ENCODE peak calls at places on chromosomes 7 and 10, in ten cellular contexts. One of them, this sample, is unnamed.

GRCh38 chr10:37679465-37679864 is 177.9 kb downstream of the ZNF248 start:
- DNase-seq in DMS153: no peak
- DNase-seq in stimulated activated CD4-positive, alpha-beta T cell treated with anti-CD3 and anti-CD28 coated beads, Interleukin-1b, Interleukin-23, amount 100 ng/mL, for 24 hours: no peak
- DNase-seq in esophagus squamous epithelium: no peak
- DNase-seq in stimulated activated CD8-positive, alpha-beta memory T cell treated with anti-CD3 and anti-CD28 coated beads, Interleukin-12 subunit alpha, Interleukin-12 subunit beta, amount 100 ng/mL, for 4 hours: no peak
- DNase-seq in effector memory CD8-positive, alpha-beta T cell: no peak
- DNase-seq in AG04450: no peak
- DNase-seq in fibroblast of the conjunctiva: no peak
- DNase-seq in substantia nigra: no peak
- DNase-seq in GM23338: no peak
- DNase-seq in this sample: peak

GRCh38 chr10:116444527-116445142 is 17.0 kb downstream of the PNLIPRP3 start:
- DNase-seq in esophagus squamous epithelium: no peak
- DNase-seq in effector memory CD8-positive, alpha-beta T cell: no peak
- DNase-seq in substantia nigra: no peak
- DNase-seq in stimulated activated CD4-positive, alpha-beta T cell treated with anti-CD3 and anti-CD28 coated beads, Interleukin-1b, Interleukin-23, amount 100 ng/mL, for 24 hours: no peak
- DNase-seq in stimulated activated CD8-positive, alpha-beta memory T cell treated with anti-CD3 and anti-CD28 coated beads, Interleukin-12 subunit alpha, Interleukin-12 subunit beta, amount 100 ng/mL, for 4 hours: no peak
- DNase-seq in AG04450: peak
- DNase-seq in GM23338: peak
- DNase-seq in fibroblast of the conjunctiva: peak
- DNase-seq in DMS153: no peak
- DNase-seq in this sample: no peak

GRCh38 chr7:15049157-15049556 is 146.6 kb upstream of the DGKB start:
- DNase-seq in fibroblast of the conjunctiva: no peak
- DNase-seq in substantia nigra: no peak
- DNase-seq in stimulated activated CD8-positive, alpha-beta memory T cell treated with anti-CD3 and anti-CD28 coated beads, Interleukin-12 subunit alpha, Interleukin-12 subunit beta, amount 100 ng/mL, for 4 hours: no peak
- DNase-seq in stimulated activated CD4-positive, alpha-beta T cell treated with anti-CD3 and anti-CD28 coated beads, Interleukin-1b, Interleukin-23, amount 100 ng/mL, for 24 hours: no peak
- DNase-seq in GM23338: no peak
- DNase-seq in AG04450: no peak
- DNase-seq in effector memory CD8-positive, alpha-beta T cell: no peak
- DNase-seq in DMS153: no peak
- DNase-seq in esophagus squamous epithelium: no peak
- DNase-seq in this sample: no peak

GRCh38 chr10:112139176-112139575 is 44.4 kb downstream of the GPAM start:
- DNase-seq in fibroblast of the conjunctiva: no peak
- DNase-seq in esophagus squamous epithelium: no peak
- DNase-seq in DMS153: no peak
- DNase-seq in substantia nigra: no peak
- DNase-seq in AG04450: no peak
- DNase-seq in stimulated activated CD4-positive, alpha-beta T cell treated with anti-CD3 and anti-CD28 coated beads, Interleukin-1b, Interleukin-23, amount 100 ng/mL, for 24 hours: no peak
- DNase-seq in stimulated activated CD8-positive, alpha-beta memory T cell treated with anti-CD3 and anti-CD28 coated beads, Interleukin-12 subunit alpha, Interleukin-12 subunit beta, amount 100 ng/mL, for 4 hours: no peak
- DNase-seq in effector memory CD8-positive, alpha-beta T cell: no peak
- DNase-seq in GM23338: no peak
- DNase-seq in this sample: no peak

GRCh38 chr7:20240080-20240926 is 23.1 kb upstream of the MACC1 start:
- DNase-seq in GM23338: no peak
- DNase-seq in effector memory CD8-positive, alpha-beta T cell: no peak
- DNase-seq in esophagus squamous epithelium: no peak
- DNase-seq in fibroblast of the conjunctiva: no peak
- DNase-seq in stimulated activated CD8-positive, alpha-beta memory T cell treated with anti-CD3 and anti-CD28 coated beads, Interleukin-12 subunit alpha, Interleukin-12 subunit beta, amount 100 ng/mL, for 4 hours: no peak
- DNase-seq in DMS153: no peak
- DNase-seq in AG04450: no peak
- DNase-seq in substantia nigra: no peak
- DNase-seq in stimulated activated CD4-positive, alpha-beta T cell treated with anti-CD3 and anti-CD28 coated beads, Interleukin-1b, Interleukin-23, amount 100 ng/mL, for 24 hours: no peak
- DNase-seq in this sample: no peak

GRCh38 chr7:112635742-112636141 is 154.5 kb downstream of the TMEM168 start:
- DNase-seq in substantia nigra: no peak
- DNase-seq in GM23338: peak
- DNase-seq in effector memory CD8-positive, alpha-beta T cell: no peak
- DNase-seq in stimulated activated CD8-positive, alpha-beta memory T cell treated with anti-CD3 and anti-CD28 coated beads, Interleukin-12 subunit alpha, Interleukin-12 subunit beta, amount 100 ng/mL, for 4 hours: no peak
- DNase-seq in fibroblast of the conjunctiva: no peak
- DNase-seq in AG04450: no peak
- DNase-seq in DMS153: no peak
- DNase-seq in stimulated activated CD4-positive, alpha-beta T cell treated with anti-CD3 and anti-CD28 coated beads, Interleukin-1b, Interleukin-23, amount 100 ng/mL, for 24 hours: no peak
- DNase-seq in esophagus squamous epithelium: no peak
- DNase-seq in this sample: no peak

GRCh38 chr7:105638942-105639495 is 57.7 kb upstream of the EFCAB10 start:
- DNase-seq in fibroblast of the conjunctiva: no peak
- DNase-seq in effector memory CD8-positive, alpha-beta T cell: no peak
- DNase-seq in GM23338: peak
- DNase-seq in AG04450: no peak
- DNase-seq in esophagus squamous epithelium: no peak
- DNase-seq in DMS153: peak
- DNase-seq in substantia nigra: no peak
- DNase-seq in stimulated activated CD4-positive, alpha-beta T cell treated with anti-CD3 and anti-CD28 coated beads, Interleukin-1b, Interleukin-23, amount 100 ng/mL, for 24 hours: no peak
- DNase-seq in stimulated activated CD8-positive, alpha-beta memory T cell treated with anti-CD3 and anti-CD28 coated beads, Interleukin-12 subunit alpha, Interleukin-12 subunit beta, amount 100 ng/mL, for 4 hours: no peak
- DNase-seq in this sample: no peak

GRCh38 chr7:83791737-83792136 is 142.8 kb upstream of the SEMA3E start:
- DNase-seq in stimulated activated CD8-positive, alpha-beta memory T cell treated with anti-CD3 and anti-CD28 coated beads, Interleukin-12 subunit alpha, Interleukin-12 subunit beta, amount 100 ng/mL, for 4 hours: no peak
- DNase-seq in fibroblast of the conjunctiva: no peak
- DNase-seq in substantia nigra: no peak
- DNase-seq in GM23338: peak
- DNase-seq in DMS153: no peak
- DNase-seq in stimulated activated CD4-positive, alpha-beta T cell treated with anti-CD3 and anti-CD28 coated beads, Interleukin-1b, Interleukin-23, amount 100 ng/mL, for 24 hours: no peak
- DNase-seq in esophagus squamous epithelium: no peak
- DNase-seq in effector memory CD8-positive, alpha-beta T cell: no peak
- DNase-seq in AG04450: no peak
- DNase-seq in this sample: no peak

GRCh38 chr7:134900430-134900876 is 85.9 kb upstream of the AGBL3 start:
- DNase-seq in AG04450: no peak
- DNase-seq in stimulated activated CD4-positive, alpha-beta T cell treated with anti-CD3 and anti-CD28 coated beads, Interleukin-1b, Interleukin-23, amount 100 ng/mL, for 24 hours: no peak
- DNase-seq in GM23338: no peak
- DNase-seq in DMS153: no peak
- DNase-seq in substantia nigra: no peak
- DNase-seq in esophagus squamous epithelium: no peak
- DNase-seq in fibroblast of the conjunctiva: no peak
- DNase-seq in stimulated activated CD8-positive, alpha-beta memory T cell treated with anti-CD3 and anti-CD28 coated beads, Interleukin-12 subunit alpha, Interleukin-12 subunit beta, amount 100 ng/mL, for 4 hours: no peak
- DNase-seq in effector memory CD8-positive, alpha-beta T cell: no peak
- DNase-seq in this sample: no peak

GRCh38 chr10:124176309-124177179 is 83.1 kb upstream of the CHST15 start:
- DNase-seq in effector memory CD8-positive, alpha-beta T cell: no peak
- DNase-seq in stimulated activated CD4-positive, alpha-beta T cell treated with anti-CD3 and anti-CD28 coated beads, Interleukin-1b, Interleukin-23, amount 100 ng/mL, for 24 hours: no peak
- DNase-seq in GM23338: no peak
- DNase-seq in esophagus squamous epithelium: no peak
- DNase-seq in substantia nigra: no peak
- DNase-seq in fibroblast of the conjunctiva: no peak
- DNase-seq in DMS153: no peak
- DNase-seq in stimulated activated CD8-positive, alpha-beta memory T cell treated with anti-CD3 and anti-CD28 coated beads, Interleukin-12 subunit alpha, Interleukin-12 subunit beta, amount 100 ng/mL, for 4 hours: no peak
- DNase-seq in AG04450: no peak
- DNase-seq in this sample: no peak

GRCh38 chr10:17669185-17669872 is 25.4 kb downstream of the STAM start:
- DNase-seq in fibroblast of the conjunctiva: no peak
- DNase-seq in stimulated activated CD8-positive, alpha-beta memory T cell treated with anti-CD3 and anti-CD28 coated beads, Interleukin-12 subunit alpha, Interleukin-12 subunit beta, amount 100 ng/mL, for 4 hours: peak
- DNase-seq in GM23338: no peak
- DNase-seq in DMS153: no peak
- DNase-seq in AG04450: no peak
- DNase-seq in effector memory CD8-positive, alpha-beta T cell: peak
- DNase-seq in stimulated activated CD4-positive, alpha-beta T cell treated with anti-CD3 and anti-CD28 coated beads, Interleukin-1b, Interleukin-23, amount 100 ng/mL, for 24 hours: no peak
- DNase-seq in esophagus squamous epithelium: no peak
- DNase-seq in substantia nigra: no peak
- DNase-seq in this sample: no peak

GRCh38 chr10:112461029-112461887 is 14.2 kb downstream of the VTI1A start:
- DNase-seq in stimulated activated CD8-positive, alpha-beta memory T cell treated with anti-CD3 and anti-CD28 coated beads, Interleukin-12 subunit alpha, Interleukin-12 subunit beta, amount 100 ng/mL, for 4 hours: no peak
- DNase-seq in GM23338: no peak
- DNase-seq in esophagus squamous epithelium: no peak
- DNase-seq in stimulated activated CD4-positive, alpha-beta T cell treated with anti-CD3 and anti-CD28 coated beads, Interleukin-1b, Interleukin-23, amount 100 ng/mL, for 24 hours: no peak
- DNase-seq in AG04450: peak
- DNase-seq in DMS153: no peak
- DNase-seq in fibroblast of the conjunctiva: peak
- DNase-seq in effector memory CD8-positive, alpha-beta T cell: no peak
- DNase-seq in substantia nigra: no peak
- DNase-seq in this sample: no peak

GRCh38 chr7:35985126-35985754 is 167.8 kb upstream of the EEPD1 start:
- DNase-seq in esophagus squamous epithelium: peak
- DNase-seq in DMS153: peak
- DNase-seq in stimulated activated CD4-positive, alpha-beta T cell treated with anti-CD3 and anti-CD28 coated beads, Interleukin-1b, Interleukin-23, amount 100 ng/mL, for 24 hours: peak
- DNase-seq in GM23338: peak
- DNase-seq in fibroblast of the conjunctiva: peak
- DNase-seq in effector memory CD8-positive, alpha-beta T cell: peak
- DNase-seq in substantia nigra: peak
- DNase-seq in stimulated activated CD8-positive, alpha-beta memory T cell treated with anti-CD3 and anti-CD28 coated beads, Interleukin-12 subunit alpha, Interleukin-12 subunit beta, amount 100 ng/mL, for 4 hours: peak
- DNase-seq in AG04450: peak
- DNase-seq in this sample: peak

GRCh38 chr7:157806711-157807110 is 469.9 kb downstream of the DNAJB6 start:
- DNase-seq in esophagus squamous epithelium: no peak
- DNase-seq in substantia nigra: no peak
- DNase-seq in stimulated activated CD4-positive, alpha-beta T cell treated with anti-CD3 and anti-CD28 coated beads, Interleukin-1b, Interleukin-23, amount 100 ng/mL, for 24 hours: no peak
- DNase-seq in fibroblast of the conjunctiva: no peak
- DNase-seq in effector memory CD8-positive, alpha-beta T cell: no peak
- DNase-seq in stimulated activated CD8-positive, alpha-beta memory T cell treated with anti-CD3 and anti-CD28 coated beads, Interleukin-12 subunit alpha, Interleukin-12 subunit beta, amount 100 ng/mL, for 4 hours: no peak
- DNase-seq in GM23338: no peak
- DNase-seq in AG04450: no peak
- DNase-seq in DMS153: no peak
- DNase-seq in this sample: peak

GRCh38 chr7:106482091-106482490 is 178.9 kb downstream of the CCDC71L start:
- DNase-seq in stimulated activated CD8-positive, alpha-beta memory T cell treated with anti-CD3 and anti-CD28 coated beads, Interleukin-12 subunit alpha, Interleukin-12 subunit beta, amount 100 ng/mL, for 4 hours: no peak
- DNase-seq in fibroblast of the conjunctiva: no peak
- DNase-seq in DMS153: no peak
- DNase-seq in GM23338: no peak
- DNase-seq in esophagus squamous epithelium: no peak
- DNase-seq in effector memory CD8-positive, alpha-beta T cell: no peak
- DNase-seq in AG04450: no peak
- DNase-seq in stimulated activated CD4-positive, alpha-beta T cell treated with anti-CD3 and anti-CD28 coated beads, Interleukin-1b, Interleukin-23, amount 100 ng/mL, for 24 hours: no peak
- DNase-seq in substantia nigra: no peak
- DNase-seq in this sample: no peak

GRCh38 chr7:68679456-68680234 is 918.6 kb upstream of the AUTS2 start:
- DNase-seq in esophagus squamous epithelium: no peak
- DNase-seq in DMS153: peak
- DNase-seq in effector memory CD8-positive, alpha-beta T cell: no peak
- DNase-seq in substantia nigra: no peak
- DNase-seq in stimulated activated CD8-positive, alpha-beta memory T cell treated with anti-CD3 and anti-CD28 coated beads, Interleukin-12 subunit alpha, Interleukin-12 subunit beta, amount 100 ng/mL, for 4 hours: no peak
- DNase-seq in GM23338: no peak
- DNase-seq in AG04450: no peak
- DNase-seq in fibroblast of the conjunctiva: no peak
- DNase-seq in stimulated activated CD4-positive, alpha-beta T cell treated with anti-CD3 and anti-CD28 coated beads, Interleukin-1b, Interleukin-23, amount 100 ng/mL, for 24 hours: no peak
- DNase-seq in this sample: peak

GRCh38 chr7:144130730-144131129 is 7.8 kb downstream of the OR2A14 start:
- DNase-seq in GM23338: no peak
- DNase-seq in DMS153: no peak
- DNase-seq in AG04450: no peak
- DNase-seq in stimulated activated CD4-positive, alpha-beta T cell treated with anti-CD3 and anti-CD28 coated beads, Interleukin-1b, Interleukin-23, amount 100 ng/mL, for 24 hours: no peak
- DNase-seq in fibroblast of the conjunctiva: no peak
- DNase-seq in stimulated activated CD8-positive, alpha-beta memory T cell treated with anti-CD3 and anti-CD28 coated beads, Interleukin-12 subunit alpha, Interleukin-12 subunit beta, amount 100 ng/mL, for 4 hours: no peak
- DNase-seq in esophagus squamous epithelium: no peak
- DNase-seq in substantia nigra: no peak
- DNase-seq in effector memory CD8-positive, alpha-beta T cell: no peak
- DNase-seq in this sample: no peak

GRCh38 chr10:99659868-99660366 is 608 bp downstream of the ENTPD7 start:
- DNase-seq in stimulated activated CD4-positive, alpha-beta T cell treated with anti-CD3 and anti-CD28 coated beads, Interleukin-1b, Interleukin-23, amount 100 ng/mL, for 24 hours: no peak
- DNase-seq in fibroblast of the conjunctiva: no peak
- DNase-seq in effector memory CD8-positive, alpha-beta T cell: no peak
- DNase-seq in stimulated activated CD8-positive, alpha-beta memory T cell treated with anti-CD3 and anti-CD28 coated beads, Interleukin-12 subunit alpha, Interleukin-12 subunit beta, amount 100 ng/mL, for 4 hours: no peak
- DNase-seq in DMS153: no peak
- DNase-seq in AG04450: no peak
- DNase-seq in substantia nigra: no peak
- DNase-seq in GM23338: peak
- DNase-seq in esophagus squamous epithelium: no peak
- DNase-seq in this sample: no peak

GRCh38 chr7:81685263-81685868 is 84.5 kb downstream of the HGF start:
- DNase-seq in stimulated activated CD4-positive, alpha-beta T cell treated with anti-CD3 and anti-CD28 coated beads, Interleukin-1b, Interleukin-23, amount 100 ng/mL, for 24 hours: no peak
- DNase-seq in AG04450: no peak
- DNase-seq in fibroblast of the conjunctiva: no peak
- DNase-seq in DMS153: no peak
- DNase-seq in esophagus squamous epithelium: no peak
- DNase-seq in effector memory CD8-positive, alpha-beta T cell: no peak
- DNase-seq in GM23338: no peak
- DNase-seq in stimulated activated CD8-positive, alpha-beta memory T cell treated with anti-CD3 and anti-CD28 coated beads, Interleukin-12 subunit alpha, Interleukin-12 subunit beta, amount 100 ng/mL, for 4 hours: no peak
- DNase-seq in substantia nigra: no peak
- DNase-seq in this sample: no peak

GRCh38 chr10:102148275-102148674 is 3.9 kb upstream of the NOLC1 start:
- DNase-seq in stimulated activated CD8-positive, alpha-beta memory T cell treated with anti-CD3 and anti-CD28 coated beads, Interleukin-12 subunit alpha, Interleukin-12 subunit beta, amount 100 ng/mL, for 4 hours: no peak
- DNase-seq in substantia nigra: no peak
- DNase-seq in AG04450: no peak
- DNase-seq in fibroblast of the conjunctiva: no peak
- DNase-seq in effector memory CD8-positive, alpha-beta T cell: no peak
- DNase-seq in DMS153: no peak
- DNase-seq in stimulated activated CD4-positive, alpha-beta T cell treated with anti-CD3 and anti-CD28 coated beads, Interleukin-1b, Interleukin-23, amount 100 ng/mL, for 24 hours: no peak
- DNase-seq in esophagus squamous epithelium: no peak
- DNase-seq in GM23338: no peak
- DNase-seq in this sample: no peak

GRCh38 chr10:42691361-42692120 is 53.2 kb upstream of the ZNF33B start:
- DNase-seq in effector memory CD8-positive, alpha-beta T cell: no peak
- DNase-seq in fibroblast of the conjunctiva: no peak
- DNase-seq in esophagus squamous epithelium: no peak
- DNase-seq in DMS153: peak
- DNase-seq in stimulated activated CD4-positive, alpha-beta T cell treated with anti-CD3 and anti-CD28 coated beads, Interleukin-1b, Interleukin-23, amount 100 ng/mL, for 24 hours: no peak
- DNase-seq in GM23338: peak
- DNase-seq in stimulated activated CD8-positive, alpha-beta memory T cell treated with anti-CD3 and anti-CD28 coated beads, Interleukin-12 subunit alpha, Interleukin-12 subunit beta, amount 100 ng/mL, for 4 hours: no peak
- DNase-seq in AG04450: no peak
- DNase-seq in substantia nigra: no peak
- DNase-seq in this sample: no peak

GRCh38 chr10:100020883-100021248 is 11.1 kb upstream of the DNMBP start:
- DNase-seq in GM23338: peak
- DNase-seq in stimulated activated CD8-positive, alpha-beta memory T cell treated with anti-CD3 and anti-CD28 coated beads, Interleukin-12 subunit alpha, Interleukin-12 subunit beta, amount 100 ng/mL, for 4 hours: no peak
- DNase-seq in substantia nigra: no peak
- DNase-seq in DMS153: no peak
- DNase-seq in AG04450: no peak
- DNase-seq in esophagus squamous epithelium: no peak
- DNase-seq in effector memory CD8-positive, alpha-beta T cell: no peak
- DNase-seq in stimulated activated CD4-positive, alpha-beta T cell treated with anti-CD3 and anti-CD28 coated beads, Interleukin-1b, Interleukin-23, amount 100 ng/mL, for 24 hours: no peak
- DNase-seq in fibroblast of the conjunctiva: no peak
- DNase-seq in this sample: no peak

GRCh38 chr7:76340617-76341131 is 18.1 kb downstream of the YWHAG start:
- DNase-seq in stimulated activated CD8-positive, alpha-beta memory T cell treated with anti-CD3 and anti-CD28 coated beads, Interleukin-12 subunit alpha, Interleukin-12 subunit beta, amount 100 ng/mL, for 4 hours: no peak
- DNase-seq in esophagus squamous epithelium: no peak
- DNase-seq in fibroblast of the conjunctiva: peak
- DNase-seq in GM23338: no peak
- DNase-seq in stimulated activated CD4-positive, alpha-beta T cell treated with anti-CD3 and anti-CD28 coated beads, Interleukin-1b, Interleukin-23, amount 100 ng/mL, for 24 hours: no peak
- DNase-seq in substantia nigra: no peak
- DNase-seq in DMS153: no peak
- DNase-seq in AG04450: no peak
- DNase-seq in effector memory CD8-positive, alpha-beta T cell: no peak
- DNase-seq in this sample: no peak

GRCh38 chr7:114405427-114405826 is 9.2 kb upstream of the FOXP2 start:
- DNase-seq in stimulated activated CD8-positive, alpha-beta memory T cell treated with anti-CD3 and anti-CD28 coated beads, Interleukin-12 subunit alpha, Interleukin-12 subunit beta, amount 100 ng/mL, for 4 hours: no peak
- DNase-seq in GM23338: peak
- DNase-seq in fibroblast of the conjunctiva: no peak
- DNase-seq in stimulated activated CD4-positive, alpha-beta T cell treated with anti-CD3 and anti-CD28 coated beads, Interleukin-1b, Interleukin-23, amount 100 ng/mL, for 24 hours: no peak
- DNase-seq in AG04450: no peak
- DNase-seq in esophagus squamous epithelium: no peak
- DNase-seq in effector memory CD8-positive, alpha-beta T cell: no peak
- DNase-seq in substantia nigra: no peak
- DNase-seq in DMS153: no peak
- DNase-seq in this sample: no peak

GRCh38 chr7:68828575-68828974 is 769.7 kb upstream of the AUTS2 start:
- DNase-seq in effector memory CD8-positive, alpha-beta T cell: no peak
- DNase-seq in substantia nigra: no peak
- DNase-seq in fibroblast of the conjunctiva: no peak
- DNase-seq in AG04450: no peak
- DNase-seq in GM23338: no peak
- DNase-seq in stimulated activated CD4-positive, alpha-beta T cell treated with anti-CD3 and anti-CD28 coated beads, Interleukin-1b, Interleukin-23, amount 100 ng/mL, for 24 hours: no peak
- DNase-seq in esophagus squamous epithelium: no peak
- DNase-seq in stimulated activated CD8-positive, alpha-beta memory T cell treated with anti-CD3 and anti-CD28 coated beads, Interleukin-12 subunit alpha, Interleukin-12 subunit beta, amount 100 ng/mL, for 4 hours: no peak
- DNase-seq in DMS153: no peak
- DNase-seq in this sample: no peak

GRCh38 chr10:14491814-14492213 is 161.1 kb upstream of the FRMD4A start:
- DNase-seq in AG04450: no peak
- DNase-seq in substantia nigra: no peak
- DNase-seq in GM23338: no peak
- DNase-seq in effector memory CD8-positive, alpha-beta T cell: no peak
- DNase-seq in stimulated activated CD8-positive, alpha-beta memory T cell treated with anti-CD3 and anti-CD28 coated beads, Interleukin-12 subunit alpha, Interleukin-12 subunit beta, amount 100 ng/mL, for 4 hours: no peak
- DNase-seq in esophagus squamous epithelium: no peak
- DNase-seq in DMS153: no peak
- DNase-seq in stimulated activated CD4-positive, alpha-beta T cell treated with anti-CD3 and anti-CD28 coated beads, Interleukin-1b, Interleukin-23, amount 100 ng/mL, for 24 hours: no peak
- DNase-seq in fibroblast of the conjunctiva: no peak
- DNase-seq in this sample: no peak

GRCh38 chr10:102324061-102324460 is 71.4 kb upstream of the NFKB2 start:
- DNase-seq in esophagus squamous epithelium: no peak
- DNase-seq in substantia nigra: no peak
- DNase-seq in effector memory CD8-positive, alpha-beta T cell: no peak
- DNase-seq in stimulated activated CD8-positive, alpha-beta memory T cell treated with anti-CD3 and anti-CD28 coated beads, Interleukin-12 subunit alpha, Interleukin-12 subunit beta, amount 100 ng/mL, for 4 hours: no peak
- DNase-seq in fibroblast of the conjunctiva: no peak
- DNase-seq in stimulated activated CD4-positive, alpha-beta T cell treated with anti-CD3 and anti-CD28 coated beads, Interleukin-1b, Interleukin-23, amount 100 ng/mL, for 24 hours: no peak
- DNase-seq in DMS153: no peak
- DNase-seq in GM23338: no peak
- DNase-seq in AG04450: no peak
- DNase-seq in this sample: no peak

GRCh38 chr10:79442171-79443040 is 3.0 kb downstream of the ZCCHC24 start:
- DNase-seq in GM23338: no peak
- DNase-seq in stimulated activated CD8-positive, alpha-beta memory T cell treated with anti-CD3 and anti-CD28 coated beads, Interleukin-12 subunit alpha, Interleukin-12 subunit beta, amount 100 ng/mL, for 4 hours: no peak
- DNase-seq in effector memory CD8-positive, alpha-beta T cell: no peak
- DNase-seq in fibroblast of the conjunctiva: no peak
- DNase-seq in AG04450: no peak
- DNase-seq in esophagus squamous epithelium: no peak
- DNase-seq in substantia nigra: peak
- DNase-seq in stimulated activated CD4-positive, alpha-beta T cell treated with anti-CD3 and anti-CD28 coated beads, Interleukin-1b, Interleukin-23, amount 100 ng/mL, for 24 hours: no peak
- DNase-seq in DMS153: no peak
- DNase-seq in this sample: peak